ENCODE peak calls at places on chromosomes 6 and 20, in six cellular contexts. Q is ovary, N is A549, K is sigmoid colon, Z is suprapubic skin, E is transverse colon. I is an unnamed sample.

GRCh38 chr20:2485080-2485479 is 14.5 kb upstream of the SNRPB start:
- DNase-seq in Q (no peak), N (no peak), K (no peak), Z (no peak), E (no peak), I (no peak)

GRCh38 chr6:108127826-108128225 is 38.0 kb upstream of the NR2E1 start:
- DNase-seq in Q (no peak), N (peak), K (no peak), Z (no peak), E (no peak), I (no peak)

GRCh38 chr6:28727559-28728211 is 196.1 kb downstream of the TRIM27 start:
- DNase-seq in Q (no peak), N (no peak), K (no peak), Z (no peak), E (no peak), I (no peak)

GRCh38 chr20:48949304-48950170 is 28.0 kb downstream of the ARFGEF2 start:
- DNase-seq in Q (no peak), N (no peak), K (no peak), Z (no peak), E (peak), I (peak)

GRCh38 chr6:3285049-3285639 is 26.4 kb downstream of the PSMG4 start:
- DNase-seq in Q (peak), N (no peak), K (peak), Z (peak), E (no peak), I (no peak)

GRCh38 chr6:129135421-129135820 is 252.5 kb downstream of the LAMA2 start:
- DNase-seq in Q (no peak), N (no peak), K (no peak), Z (no peak), E (no peak), I (no peak)

GRCh38 chr6:44662461-44663121 is 275.1 kb downstream of the CDC5L start:
- DNase-seq in Q (no peak), N (no peak), K (no peak), Z (no peak), E (peak), I (no peak)

GRCh38 chr6:26044140-26045045 is 42.8 kb upstream of the HFE start:
- DNase-seq in Q (peak), N (peak), K (peak), Z (no peak), E (peak), I (no peak)

GRCh38 chr6:163725008-163725941 is 310.8 kb downstream of the QKI start:
- DNase-seq in Q (no peak), N (no peak), K (peak), Z (no peak), E (no peak), I (no peak)

GRCh38 chr20:46401478-46401860 is 4.9 kb downstream of the ELMO2 start:
- DNase-seq in Q (no peak), N (no peak), K (no peak), Z (no peak), E (no peak), I (no peak)

GRCh38 chr20:46399401-46399800 is 7.0 kb downstream of the ELMO2 start:
- DNase-seq in Q (no peak), N (no peak), K (no peak), Z (no peak), E (no peak), I (no peak)

GRCh38 chr20:46400253-46400652 is 6.2 kb downstream of the ELMO2 start:
- DNase-seq in Q (no peak), N (no peak), K (peak), Z (no peak), E (no peak), I (no peak)

GRCh38 chr20:46402236-46402886 is 4.1 kb downstream of the ELMO2 start:
- DNase-seq in Q (no peak), N (no peak), K (no peak), Z (no peak), E (no peak), I (no peak)

GRCh38 chr20:46400828-46401477 is 5.5 kb downstream of the ELMO2 start:
- DNase-seq in Q (no peak), N (no peak), K (no peak), Z (no peak), E (no peak), I (no peak)
- TF ChIP-seq EP300 in Q (no peak), N (no peak), K (no peak), Z (no peak), E (no peak), I (no peak)

DNA sequence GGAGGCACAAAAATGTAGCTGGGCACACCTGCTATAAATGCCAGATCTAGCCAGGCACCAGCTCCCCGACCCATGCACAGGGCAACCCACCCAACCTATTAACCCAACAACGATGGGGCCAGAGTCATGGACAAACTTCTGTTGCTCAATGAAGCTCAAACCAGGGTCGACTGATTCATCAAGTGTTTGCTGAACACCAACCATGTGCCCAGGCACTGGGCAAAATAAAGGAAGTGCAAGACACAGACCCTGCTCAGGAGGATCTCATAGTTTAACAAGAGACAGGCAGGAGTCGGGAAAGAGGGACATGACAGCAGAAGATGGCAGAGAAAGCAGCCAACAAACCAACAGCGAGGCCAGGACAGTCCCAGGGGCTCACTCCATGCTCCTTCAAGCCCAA is 18.8 kb downstream of the KCNK5 start:
- DNase-seq in Q (no peak), N (no peak), K (no peak), Z (no peak), E (no peak), I (no peak)
- TF ChIP-seq EP300 in Q (no peak), N (no peak), K (no peak), Z (no peak), E (no peak), I (no peak)

DNA sequence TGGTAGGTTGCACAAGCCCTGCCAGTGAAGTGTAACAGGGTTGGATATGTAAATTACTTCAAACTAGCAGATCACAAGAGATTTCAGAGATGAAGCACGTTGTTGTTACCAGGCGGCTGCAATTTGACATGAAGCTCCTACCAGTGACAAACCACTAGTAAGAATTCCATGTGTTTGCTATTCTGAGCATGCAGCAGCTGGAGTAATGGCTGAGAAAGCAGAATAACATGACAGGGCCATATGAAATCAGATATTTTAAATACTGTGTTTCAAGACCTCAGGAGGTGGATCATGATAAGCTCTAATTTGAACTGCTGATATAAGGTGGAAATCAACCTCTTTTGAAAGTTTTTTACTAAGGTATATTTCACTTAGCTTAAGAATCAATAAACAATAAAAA is 11.5 kb downstream of the RIN2 start:
- DNase-seq in Q (no peak), N (no peak), K (no peak), Z (no peak), E (no peak), I (no peak)
- TF ChIP-seq EP300 in Q (no peak), N (no peak), K (no peak), Z (no peak), E (no peak), I (no peak)

DNA sequence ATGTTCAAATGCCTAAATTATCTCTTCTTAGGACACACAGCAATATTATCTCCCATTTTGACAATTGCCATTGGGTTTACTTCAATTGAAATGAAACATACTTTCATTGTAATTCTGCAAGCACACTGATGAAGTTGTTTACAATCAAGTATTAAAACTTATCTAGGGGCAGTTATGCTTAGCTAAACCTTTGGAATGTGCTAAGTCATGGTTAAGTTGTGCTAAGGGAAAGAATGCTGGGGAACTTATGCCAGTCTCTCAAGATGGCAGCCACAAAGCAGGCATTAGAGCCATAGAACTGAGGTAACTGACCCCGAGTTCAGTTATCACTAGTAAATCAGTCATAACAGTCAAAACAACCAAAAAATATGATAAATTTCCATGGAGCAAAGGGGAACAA is 59.1 kb upstream of the NT5E start:
- DNase-seq in Q (no peak), N (peak), K (no peak), Z (no peak), E (no peak), I (no peak)
- TF ChIP-seq EP300 in Q (no peak), N (no peak), K (no peak), Z (no peak), E (no peak), I (no peak)

DNA sequence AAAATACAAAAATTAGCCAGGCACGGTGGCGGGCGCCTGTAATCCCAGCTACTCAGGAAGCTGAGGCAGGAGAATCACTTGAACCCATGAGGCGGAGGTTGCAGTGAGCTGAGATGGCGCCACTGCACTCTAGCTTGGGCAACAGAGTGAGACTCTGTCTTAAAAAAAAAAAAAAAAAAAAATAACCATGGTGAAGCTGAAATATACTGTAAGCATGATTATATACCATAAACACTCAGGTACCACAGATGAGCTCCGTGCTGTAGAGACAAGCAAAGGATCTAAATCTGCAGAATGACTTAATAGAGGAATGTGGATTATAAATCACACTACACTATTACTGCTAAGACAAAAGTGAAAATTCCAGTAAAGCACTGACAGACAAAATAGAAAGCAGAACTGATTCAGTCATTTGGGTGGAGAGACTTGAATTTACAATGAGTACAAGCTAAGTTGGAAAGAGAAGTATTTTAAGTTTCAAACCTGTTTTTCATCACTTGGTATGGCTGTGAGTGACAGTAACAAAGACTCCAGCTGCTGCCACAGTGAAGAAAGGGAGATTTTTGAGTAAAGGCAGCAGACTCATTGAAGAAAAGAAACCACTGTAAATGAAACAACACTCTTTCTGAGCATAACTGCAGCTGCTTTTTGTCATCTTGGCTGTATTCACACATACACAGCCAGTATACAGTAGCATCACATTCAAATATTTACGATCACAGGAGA is 322.1 kb downstream of the RNGTT start:
- DNase-seq in Q (no peak), N (no peak), K (no peak), Z (no peak), E (no peak), I (no peak)
- TF ChIP-seq EP300 in Q (no peak), N (no peak), K (no peak), Z (no peak), E (no peak), I (no peak)

GRCh38 chr20:45359069-45359405 is 3.9 kb upstream of the SYS1 start:
- DNase-seq in Q (no peak), N (no peak), K (peak), Z (no peak), E (no peak), I (peak)
- TF ChIP-seq EP300 in Q (peak), N (no peak), K (peak), Z (peak), E (peak), I (peak)

GRCh38 chr6:77548662-77549366 is 85.5 kb upstream of the HTR1B start:
- DNase-seq in Q (no peak), N (no peak), K (no peak), Z (no peak), E (no peak), I (no peak)

GRCh38 chr6:77548190-77548589 is 84.9 kb upstream of the HTR1B start:
- DNase-seq in Q (no peak), N (no peak), K (no peak), Z (no peak), E (no peak), I (no peak)

DNA sequence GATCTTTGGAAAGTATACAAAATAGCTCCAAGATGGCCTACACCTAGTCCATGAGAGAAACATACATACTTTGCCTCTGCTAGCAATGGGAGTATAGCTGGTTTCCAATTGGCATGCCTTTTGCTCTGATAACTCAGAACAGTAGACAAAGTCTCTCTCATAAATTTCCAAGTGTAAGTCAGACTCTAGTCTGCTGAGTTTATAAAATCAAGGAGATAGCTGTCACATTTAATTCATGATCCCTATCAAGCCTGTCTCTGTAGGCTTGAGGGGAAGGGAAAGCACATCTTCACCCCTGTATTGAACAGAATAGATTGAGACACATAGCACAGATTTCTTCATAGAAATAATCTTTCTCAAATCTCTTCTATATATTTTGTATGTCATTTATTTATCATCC is 87.8 kb upstream of the HTR1B start:
- DNase-seq in Q (no peak), N (no peak), K (no peak), Z (no peak), E (no peak), I (no peak)
- TF ChIP-seq EP300 in Q (no peak), N (no peak), K (no peak), Z (no peak), E (no peak), I (no peak)

DNA sequence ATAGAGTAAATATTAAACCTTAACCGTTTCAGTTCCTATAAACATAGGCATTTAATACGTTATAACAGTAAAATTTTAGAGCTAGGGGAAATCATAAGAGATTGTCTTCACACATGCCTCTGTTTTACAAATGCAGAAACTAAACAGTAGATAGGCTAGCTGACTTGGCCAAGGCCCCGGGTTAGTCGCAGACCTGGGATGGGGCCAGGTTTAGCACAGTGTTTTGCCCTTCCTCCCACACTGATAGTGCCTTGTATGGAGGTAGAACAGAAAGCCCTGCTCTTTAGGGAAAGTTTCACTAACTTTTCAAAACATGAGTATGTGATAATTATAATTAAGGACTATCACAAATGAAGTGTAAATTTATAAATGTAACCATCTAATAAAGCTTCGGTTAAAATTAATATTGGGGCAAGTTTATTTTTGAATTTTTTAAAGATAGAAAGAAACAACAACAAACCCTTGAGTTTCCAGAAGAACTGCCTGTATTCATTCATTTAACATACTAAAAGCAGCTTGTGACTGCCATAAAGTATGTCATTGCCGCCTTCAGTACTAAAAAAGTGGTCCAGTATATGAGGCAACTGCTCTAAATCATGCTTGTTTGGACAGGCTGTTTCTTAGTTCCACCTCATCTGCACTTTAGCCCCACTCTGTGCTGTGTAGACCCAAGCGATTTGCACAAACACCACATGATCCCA is 62.5 kb upstream of the LOC128125822 start:
- DNase-seq in Q (peak), N (peak), K (peak), Z (no peak), E (peak), I (peak)
- TF ChIP-seq EP300 in Q (no peak), N (peak), K (peak), Z (no peak), E (peak), I (peak)

GRCh38 chr6:168968801-168969200 is 284.8 kb downstream of the THBS2 start:
- DNase-seq in Q (no peak), N (no peak), K (no peak), Z (no peak), E (no peak), I (no peak)

GRCh38 chr6:168967556-168967955 is 286.1 kb downstream of the THBS2 start:
- DNase-seq in Q (no peak), N (no peak), K (no peak), Z (no peak), E (no peak), I (no peak)

GRCh38 chr6:168971549-168971948 is 282.1 kb downstream of the THBS2 start:
- DNase-seq in Q (no peak), N (no peak), K (no peak), Z (no peak), E (no peak), I (no peak)

GRCh38 chr6:168964138-168964892 is 289.3 kb downstream of the THBS2 start:
- DNase-seq in Q (no peak), N (no peak), K (no peak), Z (no peak), E (no peak), I (no peak)

GRCh38 chr6:168968228-168968627 is 285.4 kb downstream of the THBS2 start:
- DNase-seq in Q (no peak), N (no peak), K (peak), Z (no peak), E (peak), I (no peak)
- TF ChIP-seq EP300 in Q (no peak), N (no peak), K (peak), Z (no peak), E (peak), I (no peak)